ENCODE peak calls at places on chromosomes 13 and 19, in four cellular contexts. One of them, this sample, is unnamed.

GRCh38 chr13:31538067-31539042 is 201.0 kb upstream of the RXFP2 start:
- DNase-seq in stimulated activated CD4-positive, alpha-beta T cell treated with anti-CD3 and anti-CD28 coated beads, TNF-alpha, amount 100 ng/mL, for 24 hours: no peak
- DNase-seq in NCI-H446: peak
- DNase-seq in head of caudate nucleus: no peak
- DNase-seq in this sample: peak

GRCh38 chr13:113411216-113412023 is 41.9 kb downstream of the ADPRHL1 start:
- DNase-seq in stimulated activated CD4-positive, alpha-beta T cell treated with anti-CD3 and anti-CD28 coated beads, TNF-alpha, amount 100 ng/mL, for 24 hours: no peak
- DNase-seq in NCI-H446: no peak
- DNase-seq in head of caudate nucleus: no peak
- DNase-seq in this sample: peak

GRCh38 chr13:20190481-20191310 is 2.0 kb downstream of the GJB2 start:
- DNase-seq in stimulated activated CD4-positive, alpha-beta T cell treated with anti-CD3 and anti-CD28 coated beads, TNF-alpha, amount 100 ng/mL, for 24 hours: no peak
- DNase-seq in NCI-H446: no peak
- DNase-seq in head of caudate nucleus: no peak
- DNase-seq in this sample: peak

GRCh38 chr13:67227131-67227983 is 2.8 kb downstream of the PCDH9 start:
- DNase-seq in stimulated activated CD4-positive, alpha-beta T cell treated with anti-CD3 and anti-CD28 coated beads, TNF-alpha, amount 100 ng/mL, for 24 hours: no peak
- DNase-seq in NCI-H446: no peak
- DNase-seq in head of caudate nucleus: no peak
- DNase-seq in this sample: no peak

GRCh38 chr13:40672310-40673060 is 6.0 kb upstream of the FOXO1 start:
- DNase-seq in stimulated activated CD4-positive, alpha-beta T cell treated with anti-CD3 and anti-CD28 coated beads, TNF-alpha, amount 100 ng/mL, for 24 hours: peak
- DNase-seq in NCI-H446: peak
- DNase-seq in head of caudate nucleus: no peak
- DNase-seq in this sample: peak

GRCh38 chr13:86810385-86810784 is 860.8 kb upstream of the SLITRK5 start:
- DNase-seq in stimulated activated CD4-positive, alpha-beta T cell treated with anti-CD3 and anti-CD28 coated beads, TNF-alpha, amount 100 ng/mL, for 24 hours: no peak
- DNase-seq in NCI-H446: no peak
- DNase-seq in head of caudate nucleus: no peak
- DNase-seq in this sample: no peak

GRCh38 chr13:47859129-47859528 is 141.9 kb downstream of the SUCLA2 start:
- DNase-seq in stimulated activated CD4-positive, alpha-beta T cell treated with anti-CD3 and anti-CD28 coated beads, TNF-alpha, amount 100 ng/mL, for 24 hours: no peak
- DNase-seq in NCI-H446: no peak
- DNase-seq in head of caudate nucleus: no peak
- DNase-seq in this sample: peak

GRCh38 chr13:98599502-98600328 is 22.8 kb upstream of the STK24 start:
- DNase-seq in stimulated activated CD4-positive, alpha-beta T cell treated with anti-CD3 and anti-CD28 coated beads, TNF-alpha, amount 100 ng/mL, for 24 hours: no peak
- DNase-seq in NCI-H446: no peak
- DNase-seq in head of caudate nucleus: no peak
- DNase-seq in this sample: peak

GRCh38 chr19:41116261-41116660 is 2.0 kb downstream of the CYP2F1 start:
- DNase-seq in stimulated activated CD4-positive, alpha-beta T cell treated with anti-CD3 and anti-CD28 coated beads, TNF-alpha, amount 100 ng/mL, for 24 hours: no peak
- DNase-seq in NCI-H446: no peak
- DNase-seq in head of caudate nucleus: no peak
- DNase-seq in this sample: no peak

GRCh38 chr19:3968556-3969434 is 2.1 kb downstream of the DAPK3 start:
- DNase-seq in stimulated activated CD4-positive, alpha-beta T cell treated with anti-CD3 and anti-CD28 coated beads, TNF-alpha, amount 100 ng/mL, for 24 hours: no peak
- DNase-seq in NCI-H446: peak
- DNase-seq in head of caudate nucleus: no peak
- DNase-seq in this sample: peak

GRCh38 chr13:50365683-50366391 is 350.6 kb downstream of the KCNRG start:
- DNase-seq in stimulated activated CD4-positive, alpha-beta T cell treated with anti-CD3 and anti-CD28 coated beads, TNF-alpha, amount 100 ng/mL, for 24 hours: peak
- DNase-seq in NCI-H446: no peak
- DNase-seq in head of caudate nucleus: no peak
- DNase-seq in this sample: no peak

GRCh38 chr13:21232599-21232998 is 56.1 kb downstream of the MRPL57 start:
- DNase-seq in stimulated activated CD4-positive, alpha-beta T cell treated with anti-CD3 and anti-CD28 coated beads, TNF-alpha, amount 100 ng/mL, for 24 hours: no peak
- DNase-seq in NCI-H446: no peak
- DNase-seq in head of caudate nucleus: no peak
- DNase-seq in this sample: peak

GRCh38 chr13:82010780-82011179 is 1669.9 kb upstream of the SPRY2 start:
- DNase-seq in stimulated activated CD4-positive, alpha-beta T cell treated with anti-CD3 and anti-CD28 coated beads, TNF-alpha, amount 100 ng/mL, for 24 hours: no peak
- DNase-seq in NCI-H446: no peak
- DNase-seq in head of caudate nucleus: no peak
- DNase-seq in this sample: no peak

GRCh38 chr13:33561627-33562026 is 256.3 kb upstream of the RFC3 start:
- DNase-seq in stimulated activated CD4-positive, alpha-beta T cell treated with anti-CD3 and anti-CD28 coated beads, TNF-alpha, amount 100 ng/mL, for 24 hours: no peak
- DNase-seq in NCI-H446: no peak
- DNase-seq in head of caudate nucleus: no peak
- DNase-seq in this sample: no peak

GRCh38 chr19:19866599-19867248 is 1.0 kb downstream of the ZNF253 start:
- DNase-seq in stimulated activated CD4-positive, alpha-beta T cell treated with anti-CD3 and anti-CD28 coated beads, TNF-alpha, amount 100 ng/mL, for 24 hours: peak
- DNase-seq in NCI-H446: no peak
- DNase-seq in head of caudate nucleus: no peak
- DNase-seq in this sample: peak

GRCh38 chr19:10808937-10809655 is 26.9 kb downstream of the TMED1 start:
- DNase-seq in stimulated activated CD4-positive, alpha-beta T cell treated with anti-CD3 and anti-CD28 coated beads, TNF-alpha, amount 100 ng/mL, for 24 hours: no peak
- DNase-seq in NCI-H446: no peak
- DNase-seq in head of caudate nucleus: no peak
- DNase-seq in this sample: peak

GRCh38 chr19:15780595-15781418 is 6.7 kb upstream of the OR10H5 start:
- DNase-seq in stimulated activated CD4-positive, alpha-beta T cell treated with anti-CD3 and anti-CD28 coated beads, TNF-alpha, amount 100 ng/mL, for 24 hours: no peak
- DNase-seq in NCI-H446: no peak
- DNase-seq in head of caudate nucleus: no peak
- DNase-seq in this sample: no peak

GRCh38 chr19:19165396-19165795 is 4.7 kb downstream of the MEF2B start:
- DNase-seq in stimulated activated CD4-positive, alpha-beta T cell treated with anti-CD3 and anti-CD28 coated beads, TNF-alpha, amount 100 ng/mL, for 24 hours: no peak
- DNase-seq in NCI-H446: no peak
- DNase-seq in head of caudate nucleus: no peak
- DNase-seq in this sample: no peak

GRCh38 chr13:33251131-33251629 is 34.4 kb downstream of the STARD13 start:
- DNase-seq in stimulated activated CD4-positive, alpha-beta T cell treated with anti-CD3 and anti-CD28 coated beads, TNF-alpha, amount 100 ng/mL, for 24 hours: no peak
- DNase-seq in NCI-H446: peak
- DNase-seq in head of caudate nucleus: no peak
- DNase-seq in this sample: peak

GRCh38 chr13:34019870-34020269 is 201.9 kb downstream of the RFC3 start:
- DNase-seq in stimulated activated CD4-positive, alpha-beta T cell treated with anti-CD3 and anti-CD28 coated beads, TNF-alpha, amount 100 ng/mL, for 24 hours: no peak
- DNase-seq in NCI-H446: no peak
- DNase-seq in head of caudate nucleus: no peak
- DNase-seq in this sample: no peak

GRCh38 chr13:89380101-89380500 is 1708.9 kb downstream of the SLITRK5 start:
- DNase-seq in stimulated activated CD4-positive, alpha-beta T cell treated with anti-CD3 and anti-CD28 coated beads, TNF-alpha, amount 100 ng/mL, for 24 hours: no peak
- DNase-seq in NCI-H446: no peak
- DNase-seq in head of caudate nucleus: no peak
- DNase-seq in this sample: no peak

GRCh38 chr13:19345916-19346422 is 164.3 kb upstream of the TUBA3C start:
- DNase-seq in stimulated activated CD4-positive, alpha-beta T cell treated with anti-CD3 and anti-CD28 coated beads, TNF-alpha, amount 100 ng/mL, for 24 hours: no peak
- DNase-seq in NCI-H446: no peak
- DNase-seq in head of caudate nucleus: no peak
- DNase-seq in this sample: no peak

GRCh38 chr13:45206340-45206739 is 5.5 kb upstream of the KCTD4 start:
- DNase-seq in stimulated activated CD4-positive, alpha-beta T cell treated with anti-CD3 and anti-CD28 coated beads, TNF-alpha, amount 100 ng/mL, for 24 hours: no peak
- DNase-seq in NCI-H446: no peak
- DNase-seq in head of caudate nucleus: no peak
- DNase-seq in this sample: peak

GRCh38 chr13:95137096-95137495 is 164.2 kb downstream of the ABCC4 start:
- DNase-seq in stimulated activated CD4-positive, alpha-beta T cell treated with anti-CD3 and anti-CD28 coated beads, TNF-alpha, amount 100 ng/mL, for 24 hours: no peak
- DNase-seq in NCI-H446: no peak
- DNase-seq in head of caudate nucleus: no peak
- DNase-seq in this sample: peak

This sample was measured in AG20443.